ENCODE peak calls at places on chromosomes 3 and 15, in eight cellular contexts. Z is activated naive CD4-positive, alpha-beta T cell treated with anti-CD3 and anti-CD28 coated beads for 36 hours; L is upper lobe of left lung; R is substantia nigra; F is activated CD8-positive, alpha-beta memory T cell treated with anti-CD3 and anti-CD28 coated beads, Interleukin-2, amount 50 U/mL, for 4 hours; X is DMS153; W is mesenteric fat pad; S is T-helper 1 cell. K is an unnamed sample.

GRCh38 chr3:45719761-45720487 is 30.7 kb downstream of the SACM1L start:
- DNase-seq in Z (no peak), L (no peak), R (no peak), F (no peak), X (no peak), W (no peak), S (no peak), K (no peak)

GRCh38 chr3:16606398-16606797 is 1.2 kb upstream of the DAZL start:
- DNase-seq in Z (no peak), L (no peak), R (no peak), F (no peak), X (no peak), W (no peak), S (no peak), K (peak)

GRCh38 chr3:195522254-195523023 is 20.7 kb downstream of the PPP1R2 start:
- DNase-seq in Z (no peak), L (no peak), R (no peak), F (peak), X (no peak), W (no peak), S (no peak), K (peak)

GRCh38 chr15:79089331-79089889 is 1.2 kb downstream of the RASGRF1 start:
- DNase-seq in Z (no peak), L (peak), R (no peak), F (no peak), X (no peak), W (peak), S (no peak), K (no peak)

GRCh38 chr15:100778831-100779288 is 100.8 kb upstream of the ALDH1A3 start:
- DNase-seq in Z (no peak), L (peak), R (no peak), F (no peak), X (no peak), W (peak), S (no peak), K (no peak)

GRCh38 chr3:56254261-56254660 is 214.0 kb downstream of the ERC2 start:
- DNase-seq in Z (no peak), L (no peak), R (no peak), F (no peak), X (no peak), W (no peak), S (no peak), K (no peak)

GRCh38 chr3:133568294-133569014 is 5.0 kb upstream of the CDV3 start:
- DNase-seq in Z (no peak), L (no peak), R (no peak), F (no peak), X (no peak), W (no peak), S (no peak), K (peak)

GRCh38 chr15:99343836-99344551 is 92.7 kb downstream of the LRRC28 start:
- DNase-seq in Z (peak), L (peak), R (peak), F (peak), X (no peak), W (no peak), S (no peak), K (no peak)

GRCh38 chr15:67149068-67149841 is 83.9 kb downstream of the SMAD3 start:
- DNase-seq in Z (no peak), L (no peak), R (no peak), F (no peak), X (no peak), W (peak), S (no peak), K (no peak)

GRCh38 chr3:12444582-12445468 is 39.5 kb upstream of the TSEN2 start:
- DNase-seq in Z (no peak), L (no peak), R (no peak), F (no peak), X (no peak), W (peak), S (no peak), K (no peak)

GRCh38 chr3:172982731-172983364 is 158.2 kb downstream of the SPATA16 start:
- DNase-seq in Z (no peak), L (no peak), R (no peak), F (no peak), X (no peak), W (no peak), S (no peak), K (no peak)

GRCh38 chr3:71926242-71926560 is 141.3 kb upstream of the PROK2 start:
- DNase-seq in Z (peak), L (peak), R (peak), F (no peak), X (peak), W (no peak), S (no peak), K (no peak)

GRCh38 chr15:96335429-96335807 is 4.9 kb downstream of the NR2F2 start:
- DNase-seq in Z (no peak), L (no peak), R (no peak), F (no peak), X (no peak), W (no peak), S (no peak), K (no peak)

GRCh38 chr15:27694506-27695077 is 404.5 kb downstream of the OCA2 start:
- DNase-seq in Z (no peak), L (no peak), R (no peak), F (no peak), X (no peak), W (no peak), S (no peak), K (no peak)

GRCh38 chr3:146513386-146514051 is 30.9 kb downstream of the PLSCR1 start:
- DNase-seq in Z (no peak), L (no peak), R (no peak), F (no peak), X (no peak), W (no peak), S (no peak), K (no peak)

GRCh38 chr3:102180291-102180931 is 254.4 kb upstream of the ZPLD1 start:
- DNase-seq in Z (no peak), L (no peak), R (no peak), F (no peak), X (no peak), W (no peak), S (no peak), K (peak)

GRCh38 chr3:42024578-42025387 is 62.9 kb upstream of the ULK4 start:
- DNase-seq in Z (no peak), L (no peak), R (no peak), F (no peak), X (no peak), W (no peak), S (no peak), K (no peak)

GRCh38 chr15:44646460-44646859 is 17.0 kb downstream of the SPG11 start:
- DNase-seq in Z (no peak), L (no peak), R (no peak), F (no peak), X (no peak), W (no peak), S (no peak), K (no peak)

GRCh38 chr3:143188881-143189280 is 69.3 kb downstream of the CHST2 start:
- DNase-seq in Z (no peak), L (no peak), R (no peak), F (no peak), X (no peak), W (no peak), S (no peak), K (no peak)

GRCh38 chr3:20190991-20191390 is 5.0 kb upstream of the SGO1 start:
- DNase-seq in Z (no peak), L (no peak), R (no peak), F (no peak), X (no peak), W (no peak), S (no peak), K (no peak)

GRCh38 chr3:33030246-33030645 is 66.7 kb downstream of the GLB1 start:
- DNase-seq in Z (no peak), L (no peak), R (no peak), F (no peak), X (no peak), W (no peak), S (no peak), K (no peak)

GRCh38 chr3:40793739-40794138 is 269.0 kb downstream of the ZNF621 start:
- DNase-seq in Z (no peak), L (no peak), R (no peak), F (no peak), X (no peak), W (no peak), S (no peak), K (no peak)

GRCh38 chr3:128076783-128077624 is 24.8 kb downstream of the SEC61A1 start:
- DNase-seq in Z (peak), L (no peak), R (peak), F (peak), X (no peak), W (peak), S (no peak), K (no peak)

GRCh38 chr3:149678365-149678948 is 20.6 kb upstream of the WWTR1 start:
- DNase-seq in Z (no peak), L (no peak), R (no peak), F (no peak), X (no peak), W (no peak), S (no peak), K (no peak)

GRCh38 chr3:131141770-131142169 is 115.1 kb downstream of the NEK11 start:
- DNase-seq in Z (no peak), L (no peak), R (no peak), F (no peak), X (no peak), W (no peak), S (no peak), K (no peak)

GRCh38 chr15:51089699-51090098 is 5.0 kb downstream of the TNFAIP8L3 start:
- DNase-seq in Z (no peak), L (no peak), R (no peak), F (no peak), X (no peak), W (no peak), S (no peak), K (no peak)

GRCh38 chr3:194003128-194004057 is 132.6 kb upstream of the HES1 start:
- DNase-seq in Z (peak), L (peak), R (peak), F (no peak), X (peak), W (peak), S (no peak), K (peak)

GRCh38 chr3:30319713-30320112 is 286.7 kb upstream of the TGFBR2 start:
- DNase-seq in Z (peak), L (peak), R (no peak), F (peak), X (no peak), W (no peak), S (no peak), K (peak)

GRCh38 chr3:9955067-9955502 is 2.9 kb upstream of the PRRT3 start:
- DNase-seq in Z (no peak), L (no peak), R (no peak), F (no peak), X (peak), W (peak), S (no peak), K (peak)

GRCh38 chr3:165753560-165753959 is 83.7 kb downstream of the BCHE start:
- DNase-seq in Z (no peak), L (no peak), R (no peak), F (no peak), X (no peak), W (no peak), S (no peak), K (peak)

GRCh38 chr3:89467886-89468479 is 360.6 kb downstream of the EPHA3 start:
- DNase-seq in Z (no peak), L (no peak), R (no peak), F (no peak), X (no peak), W (no peak), S (no peak), K (no peak)

GRCh38 chr3:5188419-5189405 is 1.2 kb downstream of the EDEM1 start:
- DNase-seq in Z (peak), L (peak), R (no peak), F (peak), X (no peak), W (no peak), S (peak), K (peak)

GRCh38 chr15:101368868-101369642 is 74.0 kb upstream of the SNRPA1 start:
- DNase-seq in Z (no peak), L (no peak), R (no peak), F (no peak), X (no peak), W (no peak), S (no peak), K (no peak)

GRCh38 chr15:89781891-89782618 is 5.9 kb downstream of the MESP2 start:
- DNase-seq in Z (no peak), L (no peak), R (no peak), F (no peak), X (no peak), W (no peak), S (no peak), K (peak)